ENCODE peak calls at places on chromosomes 13 and 19, in eight cellular contexts. B is brain microvascular endothelial cell; L is HT-29; I is NCI-H1436; T is stimulated activated naive B cell treated with anti-CD40 and anti-IgM and Interleukin-4, amounts not matched to agents 10 μg/mL and 1 μg/mL and 100 μg/mL, for 72 hours; E is GM23338; K is cardiac muscle cell; Q is activated naive CD4-positive, alpha-beta T cell treated with Interleukin-2 at 50 U/mL for 16 hours. R is an unnamed sample.

GRCh38 chr19:54316746-54317107 is 3.8 kb upstream of the LILRA5 start:
- DNase-seq in B (no peak), E (peak), L (peak), I (no peak), T (no peak), Q (no peak), K (no peak), R (no peak)

GRCh38 chr13:112240076-112240475 is 136.1 kb upstream of the SPACA7 start:
- DNase-seq in Q (no peak), I (no peak), T (no peak), B (no peak), L (no peak), K (no peak), E (no peak), R (no peak)

GRCh38 chr13:52463526-52463925 is 8.2 kb downstream of the CKAP2 start:
- DNase-seq in T (no peak), K (no peak), I (no peak), L (no peak), Q (no peak), E (no peak), B (no peak), R (no peak)

GRCh38 chr19:18507021-18507726 is 14.7 kb downstream of the ELL start:
- DNase-seq in T (no peak), L (no peak), B (no peak), E (no peak), Q (peak), K (no peak), I (no peak), R (no peak)

GRCh38 chr19:56117889-56118288 is 3.2 kb downstream of the ZNF787 start:
- DNase-seq in I (no peak), T (no peak), B (no peak), L (no peak), K (no peak), E (no peak), Q (no peak), R (no peak)

GRCh38 chr13:99690426-99691189 is 189.3 kb downstream of the TM9SF2 start:
- DNase-seq in T (no peak), B (no peak), Q (no peak), I (no peak), L (no peak), K (no peak), E (peak), R (no peak)

GRCh38 chr13:67075239-67075638 is 154.9 kb downstream of the PCDH9 start:
- DNase-seq in L (no peak), B (no peak), I (no peak), Q (no peak), T (no peak), E (no peak), K (no peak), R (no peak)

GRCh38 chr19:28482221-28482620 is 730.7 kb downstream of the UQCRFS1 start:
- DNase-seq in E (peak), Q (no peak), T (no peak), I (peak), B (no peak), L (no peak), K (no peak), R (no peak)

GRCh38 chr19:43474487-43474886 is 9.1 kb upstream of the LYPD3 start:
- DNase-seq in L (no peak), I (no peak), K (no peak), E (no peak), Q (no peak), T (no peak), B (no peak), R (no peak)

GRCh38 chr13:96958286-96958891 is 35.9 kb downstream of the OXGR1 start:
- DNase-seq in I (peak), Q (no peak), E (peak), B (peak), K (peak), T (no peak), L (peak), R (no peak)

GRCh38 chr19:48963371-48964204 is 1.5 kb upstream of the FTL start:
- DNase-seq in B (no peak), Q (peak), I (peak), E (peak), T (peak), K (peak), L (peak), R (peak)

GRCh38 chr19:58097783-58098681 is at the start of gene ZSCAN18:
- DNase-seq in T (peak), B (peak), Q (peak), I (peak), K (peak), E (peak), L (no peak), R (peak)

GRCh38 chr13:93004919-93005318 is 221.7 kb upstream of the GPC6 start:
- DNase-seq in L (peak), E (peak), T (no peak), Q (no peak), K (no peak), I (no peak), B (peak), R (no peak)

GRCh38 chr13:99406799-99407201 is 94.5 kb upstream of the TM9SF2 start:
- DNase-seq in E (no peak), B (no peak), T (no peak), Q (no peak), L (no peak), I (no peak), K (no peak), R (no peak)

GRCh38 chr19:29676586-29676985 is 11.3 kb downstream of the PLEKHF1 start:
- DNase-seq in E (no peak), B (no peak), T (no peak), Q (no peak), K (no peak), L (no peak), I (no peak), R (no peak)